ENCODE peak calls at places on chromosomes 6 and 20, in four cellular contexts. U is CD4-positive, CD25-positive, alpha-beta regulatory T cell; V is K562; M is AG04450. S is an unnamed sample.

GRCh38 chr20:1935696-1936366 is 40.6 kb downstream of the SIRPA start:
- DNase-seq in U (no peak), V (no peak), M (no peak), S (peak)

GRCh38 chr6:148934534-148934933 is 187.7 kb downstream of the UST start:
- DNase-seq in U (no peak), V (no peak), M (no peak), S (no peak)

GRCh38 chr6:74091133-74091793 is 395.3 kb downstream of the CD109 start:
- DNase-seq in U (no peak), V (peak), M (no peak), S (peak)

GRCh38 chr6:125169058-125169457 is 15.5 kb downstream of the TPD52L1 start:
- DNase-seq in U (no peak), V (no peak), M (no peak), S (no peak)

GRCh38 chr20:49521356-49521755 is 38.9 kb upstream of the KCNB1 start:
- DNase-seq in U (no peak), V (no peak), M (no peak), S (no peak)

GRCh38 chr20:60009318-60009717 is 51.1 kb downstream of the CDH26 start:
- DNase-seq in U (no peak), V (no peak), M (no peak), S (no peak)

GRCh38 chr20:58640446-58640845 is 10.6 kb upstream of the STX16 start:
- DNase-seq in U (no peak), V (peak), M (no peak), S (no peak)

GRCh38 chr20:16222859-16223411 is 350.3 kb downstream of the KIF16B start:
- DNase-seq in U (no peak), V (peak), M (no peak), S (no peak)

GRCh38 chr6:129014302-129014701 is 131.4 kb downstream of the LAMA2 start:
- DNase-seq in U (no peak), V (no peak), M (no peak), S (no peak)

GRCh38 chr20:37282558-37282957 is 6.9 kb upstream of the MANBAL start:
- DNase-seq in U (no peak), V (peak), M (no peak), S (no peak)

GRCh38 chr20:63579017-63579705 is 5.1 kb upstream of the HELZ2 start:
- DNase-seq in U (no peak), V (no peak), M (no peak), S (no peak)

GRCh38 chr20:6806291-6806690 is 38.8 kb downstream of the BMP2 start:
- DNase-seq in U (no peak), V (no peak), M (no peak), S (no peak)

GRCh38 chr6:42962096-42962495 is 1.5 kb downstream of the GNMT start:
- DNase-seq in U (no peak), V (no peak), M (no peak), S (no peak)
- H3K27ac ChIP-seq in U (no peak), V (no peak), M (no peak), S (no peak)

GRCh38 chr6:26225848-26226590 is 138.8 kb downstream of the HFE start:
- DNase-seq in U (no peak), V (no peak), M (no peak), S (no peak)
- H3K27ac ChIP-seq in U (no peak), V (no peak), M (peak), S (no peak)

DNA sequence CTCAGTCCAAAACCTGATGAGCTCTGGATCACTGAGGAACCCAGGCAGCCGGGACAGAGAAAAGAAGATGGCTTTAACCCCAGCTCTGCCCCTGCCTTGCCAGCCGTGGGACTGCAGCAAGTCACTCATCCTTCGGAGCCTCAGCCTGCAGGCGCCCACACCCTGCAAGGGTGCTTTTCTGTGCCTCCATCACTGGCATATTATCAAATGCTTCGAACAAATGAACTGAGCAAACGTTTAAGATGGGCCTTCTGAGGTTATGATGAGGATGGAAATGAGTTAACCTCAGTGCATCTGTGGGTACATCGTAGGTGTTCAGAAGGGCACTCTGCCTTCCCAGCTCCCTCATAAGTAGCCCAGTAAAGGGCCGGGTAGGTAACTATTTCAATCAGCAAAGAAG is 79.0 kb downstream of the NFATC2 start:
- DNase-seq in U (no peak), V (no peak), M (no peak), S (no peak)
- H3K27ac ChIP-seq in U (no peak), V (no peak), M (peak), S (no peak)

GRCh38 chr6:15499125-15499524 is 163.7 kb downstream of the DTNBP1 start:
- DNase-seq in U (no peak), V (no peak), M (no peak), S (no peak)

GRCh38 chr6:15498640-15499039 is 164.2 kb downstream of the DTNBP1 start:
- DNase-seq in U (no peak), V (peak), M (no peak), S (peak)

GRCh38 chr6:15495375-15495901 is 167.4 kb downstream of the DTNBP1 start:
- DNase-seq in U (no peak), V (no peak), M (no peak), S (no peak)

GRCh38 chr6:15493437-15494168 is 169.2 kb downstream of the DTNBP1 start:
- DNase-seq in U (no peak), V (no peak), M (no peak), S (no peak)

DNA sequence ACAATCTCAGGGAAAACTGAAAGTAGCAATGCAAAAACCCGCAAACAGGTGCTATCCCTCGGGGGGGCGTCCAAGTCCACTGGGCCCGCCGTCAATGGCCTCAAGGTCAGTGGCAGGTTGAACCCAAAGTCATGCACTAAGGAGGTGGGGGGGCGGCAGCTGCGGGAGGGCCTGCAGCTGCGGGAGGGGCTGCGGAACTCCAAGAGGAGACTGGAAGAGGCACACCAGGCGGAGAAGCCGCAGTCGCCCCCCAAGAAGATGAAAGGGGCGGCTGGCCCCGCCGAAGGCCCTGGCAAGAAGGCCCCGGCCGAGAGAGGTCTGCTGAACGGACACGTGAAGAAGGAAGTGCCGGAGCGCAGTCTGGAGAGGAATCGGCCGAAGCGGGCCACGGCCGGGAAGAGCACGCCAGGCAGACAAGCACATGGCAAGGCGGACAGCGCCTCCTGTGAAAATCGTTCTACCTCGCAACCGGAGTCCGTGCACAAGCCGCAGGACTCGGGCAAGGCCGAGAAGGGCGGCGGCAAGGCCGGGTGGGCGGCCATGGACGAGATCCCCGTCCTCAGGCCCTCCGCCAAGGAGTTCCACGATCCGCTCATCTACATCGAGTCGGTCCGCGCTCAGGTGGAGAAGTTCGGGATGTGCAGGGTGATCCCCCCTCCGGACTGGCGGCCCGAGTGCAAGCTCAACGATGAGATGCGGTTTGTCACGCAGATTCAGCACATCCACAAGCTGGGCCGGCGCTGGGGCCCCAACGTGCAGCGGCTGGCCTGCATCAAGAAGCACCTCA is 166.3 kb downstream of the DTNBP1 start:
- DNase-seq in U (no peak), V (no peak), M (no peak), S (no peak)
- H3K27ac ChIP-seq in U (no peak), V (no peak), M (no peak), S (no peak)

GRCh38 chr6:41729624-41730023 is 5.8 kb downstream of the TFEB start:
- DNase-seq in U (no peak), V (no peak), M (no peak), S (no peak)

GRCh38 chr6:41728073-41728936 is 7.1 kb downstream of the TFEB start:
- DNase-seq in U (no peak), V (no peak), M (no peak), S (peak)

GRCh38 chr6:41728954-41729353 is 6.5 kb downstream of the TFEB start:
- DNase-seq in U (no peak), V (no peak), M (no peak), S (no peak)

GRCh38 chr6:41726876-41727275 is 8.5 kb downstream of the TFEB start:
- DNase-seq in U (no peak), V (no peak), M (no peak), S (no peak)

GRCh38 chr6:41727705-41728072 is 7.7 kb downstream of the TFEB start:
- DNase-seq in U (no peak), V (no peak), M (no peak), S (no peak)
- H3K27ac ChIP-seq in U (no peak), V (no peak), M (no peak), S (no peak)

DNA sequence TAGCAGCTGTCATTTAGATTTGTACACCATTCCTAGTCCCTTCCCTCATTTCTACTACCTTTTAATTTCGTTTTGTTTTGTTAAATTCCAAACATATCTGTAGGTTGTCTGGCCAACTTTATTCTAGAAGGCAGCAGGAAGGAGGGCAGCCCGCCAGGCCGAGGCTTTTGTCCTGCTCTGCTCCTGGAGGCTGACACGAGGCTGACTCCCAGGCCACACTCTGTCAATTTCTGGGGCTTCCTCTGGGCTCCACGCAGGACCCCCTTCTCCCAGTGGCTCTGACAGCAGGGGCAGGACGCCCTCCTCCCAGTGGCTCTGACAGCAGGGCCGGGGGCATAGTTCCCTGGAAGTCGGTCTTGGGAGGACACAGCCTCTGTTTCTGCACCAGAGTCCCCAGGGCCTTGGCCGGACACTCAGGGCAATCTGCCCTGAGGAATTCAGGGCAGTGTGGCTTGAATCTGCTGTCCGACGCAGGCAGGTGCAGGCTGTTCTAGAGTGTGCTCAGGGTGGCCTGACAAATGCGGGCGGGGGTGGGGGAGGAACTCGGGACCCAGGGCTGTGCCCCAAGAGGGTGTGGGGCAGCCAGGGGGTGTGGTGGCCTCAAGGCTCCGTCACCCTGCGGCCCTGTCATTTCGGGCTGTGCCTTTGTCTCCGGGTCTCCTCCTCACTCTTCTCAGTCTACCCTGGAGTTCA is 11.8 kb downstream of the SMOC2 start:
- DNase-seq in U (no peak), V (no peak), M (no peak), S (peak)
- H3K27ac ChIP-seq in U (no peak), V (no peak), M (no peak), S (no peak)